ENCODE peak calls at places on chromosomes 2 and 18, in six cellular contexts. X is MV-4-11, T is GM23338, J is breast epithelium, E is Peyer's patch, W is EH. Z is an unnamed sample.

GRCh38 chr18:28794459-28795245 is 617.7 kb upstream of the CDH2 start:
- DNase-seq in X (no peak), T (no peak), J (no peak), E (no peak), W (peak), Z (no peak)

GRCh38 chr2:234496835-234497591 is at the start of gene ARL4C:
- DNase-seq in X (no peak), T (peak), J (peak), E (peak), W (peak), Z (peak)

GRCh38 chr2:7508220-7508943 is 591.2 kb downstream of the RNF144A start:
- DNase-seq in X (no peak), T (no peak), J (no peak), E (no peak), W (no peak), Z (no peak)

GRCh38 chr18:39772155-39772919 is 2182.7 kb upstream of the PIK3C3 start:
- DNase-seq in X (no peak), T (no peak), J (no peak), E (no peak), W (peak), Z (no peak)

GRCh38 chr2:234395801-234396478 is 100.9 kb downstream of the ARL4C start:
- DNase-seq in X (no peak), T (no peak), J (no peak), E (no peak), W (no peak), Z (no peak)

GRCh38 chr2:140451324-140451723 is 1671.1 kb upstream of the NXPH2 start:
- DNase-seq in X (no peak), T (no peak), J (no peak), E (no peak), W (no peak), Z (no peak)

GRCh38 chr2:199488772-199489400 is 31.1 kb upstream of the SATB2 start:
- DNase-seq in X (peak), T (peak), J (no peak), E (no peak), W (peak), Z (peak)

GRCh38 chr2:46852124-46852523 is 63.5 kb downstream of the MCFD2 start:
- DNase-seq in X (no peak), T (no peak), J (no peak), E (peak), W (no peak), Z (no peak)

GRCh38 chr2:47842846-47843245 is 59.9 kb downstream of the MSH6 start:
- DNase-seq in X (no peak), T (no peak), J (no peak), E (no peak), W (peak), Z (no peak)

GRCh38 chr2:235303499-235304291 is 190.1 kb upstream of the AGAP1 start:
- DNase-seq in X (no peak), T (peak), J (no peak), E (no peak), W (no peak), Z (no peak)

GRCh38 chr2:26988165-26988879 is 17.9 kb downstream of the MAPRE3 start:
- DNase-seq in X (no peak), T (no peak), J (no peak), E (no peak), W (peak), Z (no peak)

GRCh38 chr2:218230882-218231281 is 13.9 kb downstream of the ARPC2 start:
- DNase-seq in X (peak), T (peak), J (no peak), E (no peak), W (peak), Z (no peak)

GRCh38 chr2:18219676-18220075 is 340.8 kb downstream of the RDH14 start:
- DNase-seq in X (no peak), T (no peak), J (no peak), E (no peak), W (peak), Z (no peak)

GRCh38 chr2:174970092-174970491 is 35.1 kb downstream of the CHN1 start:
- DNase-seq in X (no peak), T (no peak), J (no peak), E (no peak), W (peak), Z (no peak)

GRCh38 chr2:198314559-198315153 is 510.3 kb downstream of the PLCL1 start:
- DNase-seq in X (peak), T (peak), J (no peak), E (no peak), W (peak), Z (peak)

Z was measured in globus pallidus.